ENCODE peak calls at places on chromosomes 12 and 14, in ten cellular contexts. N is WTC11, C is astrocyte of the spinal cord, J is osteocyte, S is activated B cell treated with CpG ODN at 0.5 μM for 24 hours, X is colonic mucosa, K is upper lobe of right lung, B is AG09319, D is IMR-90, G is endothelial cell of umbilical vein. P is an unnamed sample.
A peak's percentile ranks its signal among the peaks of the same experiment; 100 is the strongest.

GRCh38 chr12:104569348-104570173 is 112.8 kb downstream of the CHST11 start:
- DNase-seq in D (no peak), C (no peak), X (peak; percentile 22), K (no peak), G (no peak), S (peak; percentile 37), N (no peak), B (no peak), J (no peak), P (no peak)

GRCh38 chr12:49538740-49539403 is at the start of gene KCNH3:
- DNase-seq in K (peak; percentile 90), G (peak; percentile 29), C (peak; percentile 55), X (peak; percentile 89), S (peak; percentile 63), J (no peak), B (peak; percentile 14), D (peak; percentile 41), N (peak; percentile 75), P (peak; percentile 74)

GRCh38 chr14:99751539-99752485 is 41.4 kb upstream of the EML1 start:
- DNase-seq in B (no peak), K (no peak), J (no peak), G (peak; percentile 79), D (peak; percentile 69), C (peak; percentile 38), S (no peak), N (no peak), X (no peak), P (no peak)

GRCh38 chr14:53963491-53964227 is 7.0 kb upstream of the BMP4 start:
- DNase-seq in B (no peak), S (no peak), N (peak; percentile 55), G (peak; percentile 44), X (peak; percentile 45), D (no peak), C (peak; percentile 32), K (peak; percentile 76), J (peak; percentile 85), P (peak; percentile 51)

GRCh38 chr14:24662753-24663152 is 28.8 kb upstream of the GZMB start:
- DNase-seq in G (no peak), D (no peak), B (no peak), K (no peak), J (no peak), N (no peak), C (no peak), S (no peak), X (no peak), P (no peak)

GRCh38 chr12:96266238-96266637 is 72.1 kb downstream of the ELK3 start:
- DNase-seq in G (no peak), C (no peak), K (no peak), J (no peak), D (no peak), N (no peak), S (no peak), X (no peak), B (no peak), P (no peak)

GRCh38 chr12:49026678-49027480 is 8.3 kb upstream of the PRKAG1 start:
- DNase-seq in C (no peak), D (no peak), G (no peak), B (no peak), K (no peak), X (no peak), N (no peak), J (peak; percentile 79), S (no peak), P (no peak)

GRCh38 chr12:75345531-75345930 is 11.1 kb downstream of the GLIPR1L1 start:
- DNase-seq in J (no peak), G (no peak), D (peak; percentile 28), S (no peak), C (no peak), K (no peak), B (no peak), N (no peak), X (no peak), P (no peak)

GRCh38 chr14:23022849-23023499 is 11.7 kb downstream of the PSMB5 start:
- DNase-seq in B (no peak), D (no peak), J (no peak), K (no peak), X (no peak), G (no peak), C (no peak), S (no peak), N (no peak), P (no peak)

GRCh38 chr14:73789996-73790581 is 61.5 kb upstream of the PTGR2 start:
- DNase-seq in X (no peak), G (peak; percentile 90), S (no peak), J (peak; percentile 87), B (peak; percentile 81), D (peak; percentile 97), N (no peak), C (peak; percentile 98), K (no peak), P (no peak)

GRCh38 chr14:50871223-50871622 is 630 bp upstream of the ABHD12B start:
- DNase-seq in D (no peak), X (peak; percentile 55), B (no peak), N (no peak), K (no peak), G (no peak), J (no peak), S (no peak), C (no peak), P (no peak)

GRCh38 chr12:16112626-16113560 is 164.6 kb downstream of the SLC15A5 start:
- DNase-seq in N (peak; percentile 43), K (no peak), G (no peak), S (no peak), D (no peak), B (peak; percentile 4), X (no peak), C (no peak), J (no peak), P (no peak)

GRCh38 chr14:56501909-56502530 is 77.6 kb upstream of the TMEM260 start:
- DNase-seq in B (no peak), D (no peak), N (no peak), G (no peak), K (no peak), S (no peak), J (no peak), C (no peak), X (no peak), P (no peak)

GRCh38 chr14:34059925-34060746 is 109.3 kb upstream of the EGLN3 start:
- DNase-seq in N (peak; percentile 74), K (peak; percentile 85), S (peak; percentile 20), G (peak; percentile 67), B (no peak), X (peak; percentile 87), J (peak; percentile 86), C (peak; percentile 80), D (peak; percentile 50), P (peak; percentile 62)

GRCh38 chr12:47979686-47980085 is 16.3 kb downstream of the TMEM106C start:
- DNase-seq in N (no peak), D (no peak), J (no peak), C (no peak), G (no peak), B (no peak), S (no peak), K (no peak), X (no peak), P (no peak)
- TF ChIP-seq CTCF in N (no peak), D (no peak), J (no peak), C (no peak), G (no peak), B (no peak), S (no peak), K (no peak), X (no peak), P (no peak)

GRCh38 chr12:132116709-132117557 is 27.2 kb downstream of the DDX51 start:
- DNase-seq in K (peak; percentile 59), J (no peak), G (no peak), D (no peak), C (no peak), X (no peak), S (no peak), N (no peak), B (no peak), P (no peak)

GRCh38 chr12:132118876-132119275 is 25.2 kb downstream of the DDX51 start:
- DNase-seq in D (no peak), K (no peak), N (no peak), C (no peak), G (no peak), S (no peak), J (no peak), B (no peak), X (no peak), P (no peak)

GRCh38 chr12:132115500-132115899 is 28.6 kb downstream of the DDX51 start:
- DNase-seq in S (no peak), D (no peak), N (no peak), K (no peak), C (no peak), J (no peak), G (no peak), B (no peak), X (no peak), P (no peak)

GRCh38 chr12:132114667-132115066 is 29.5 kb downstream of the DDX51 start:
- DNase-seq in K (no peak), B (no peak), J (no peak), S (no peak), N (no peak), D (no peak), C (no peak), X (no peak), G (no peak), P (no peak)

GRCh38 chr12:132117558-132117875 is 26.6 kb downstream of the DDX51 start:
- DNase-seq in D (no peak), X (no peak), K (no peak), G (no peak), N (peak; percentile 43), J (no peak), S (no peak), B (no peak), C (no peak), P (no peak)
- TF ChIP-seq CTCF in D (no peak), X (no peak), K (no peak), G (no peak), N (no peak), J (no peak), S (no peak), B (no peak), C (no peak), P (no peak)

GRCh38 chr12:4282892-4283511 is 9.4 kb downstream of the CCND2 start:
- DNase-seq in C (no peak), D (no peak), G (no peak), N (peak; percentile 44), K (peak; percentile 51), X (no peak), J (peak; percentile 78), S (no peak), B (no peak), P (no peak)
- TF ChIP-seq CTCF in C (no peak), D (no peak), G (no peak), N (no peak), K (no peak), X (no peak), J (no peak), S (no peak), B (no peak), P (peak; percentile 36)

DNA sequence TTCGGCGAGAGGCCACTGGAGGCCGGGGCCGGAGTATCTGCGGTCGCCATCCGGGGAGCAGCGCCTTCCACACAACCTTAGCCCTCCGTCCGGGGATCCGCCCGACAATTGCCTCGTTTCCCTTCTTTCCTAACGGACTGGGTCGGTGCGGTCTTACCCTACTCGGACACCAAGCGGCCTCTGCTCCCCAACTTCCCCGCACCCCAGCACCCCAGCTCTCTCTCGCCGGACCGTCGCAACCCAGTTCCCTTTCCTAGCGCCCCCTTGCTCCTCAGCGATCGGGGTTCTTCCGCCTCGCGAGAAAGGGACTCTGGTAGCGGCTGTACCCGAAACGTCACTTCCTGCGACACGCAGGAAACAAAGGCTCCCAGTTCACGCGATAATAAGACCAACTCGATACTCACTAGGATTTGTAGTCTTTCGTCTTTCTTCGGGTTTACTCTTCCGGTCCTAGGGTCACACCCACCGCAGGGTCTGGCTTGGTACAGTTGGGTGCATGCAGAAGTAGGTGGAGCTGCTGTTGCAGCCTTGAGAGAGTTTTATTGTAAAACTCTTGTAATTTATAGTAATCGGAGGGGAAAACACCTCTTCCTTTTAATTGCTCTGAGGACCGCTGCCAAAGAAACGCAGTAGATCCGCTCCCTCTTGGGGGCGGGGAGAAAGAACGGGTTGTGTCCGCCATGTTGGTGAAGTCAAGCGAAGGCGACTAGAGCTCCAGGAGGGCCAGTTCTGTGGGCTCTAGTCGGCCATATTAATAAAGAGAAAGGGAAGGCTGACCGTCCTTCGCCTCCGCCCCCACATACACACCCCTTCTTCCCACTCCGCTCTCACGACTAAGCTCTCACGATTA is at the start of the genes THAP2 and ZFC3H1:
- DNase-seq in X (peak; percentile 97), B (peak; percentile 99), N (peak; percentile 91), D (peak; percentile 100), S (peak; percentile 80), J (peak; percentile 96), G (peak; percentile 99), K (peak; percentile 94), C (peak; percentile 100), P (peak; percentile 78)
- TF ChIP-seq CTCF in X (no peak), B (peak; percentile 47), N (no peak), D (peak; percentile 43), S (no peak), J (peak; percentile 42), G (no peak), K (peak; percentile 22), C (peak; percentile 50), P (peak; percentile 15)

P was measured in progenitor cell of endocrine pancreas.